ENCODE peak calls at places on chromosome 16, in five cellular contexts. O is left ventricle myocardium inferior, P is dorsolateral prefrontal cortex, J is heart right ventricle, K is uterus. V is an unnamed sample.

GRCh38 chr16:78407191-78407590 is 307.7 kb downstream of the WWOX start:
- DNase-seq in K (no peak), P (no peak), O (no peak), J (no peak), V (no peak)

GRCh38 chr16:87047221-87048037 is 269.8 kb downstream of the C16orf95 start:
- DNase-seq in J (no peak), K (no peak), P (no peak), O (no peak), V (no peak)

GRCh38 chr16:28538733-28539596 is at the start of gene NUPR1:
- DNase-seq in K (peak; percentile 99), J (peak; percentile 88), P (peak; percentile 45), O (peak; percentile 93), V (peak; percentile 87)

GRCh38 chr16:26877421-26877820 is 189.3 kb upstream of the C16orf82 start:
- DNase-seq in J (no peak), O (no peak), P (no peak), K (no peak), V (no peak)

GRCh38 chr16:2156025-2156848 is 655 bp downstream of the TRAF7 start:
- DNase-seq in P (no peak), O (no peak), K (peak; percentile 40), J (no peak), V (peak; percentile 61)

GRCh38 chr16:9843424-9844013 is 338.7 kb downstream of the GRIN2A start:
- DNase-seq in O (no peak), P (no peak), K (no peak), J (no peak), V (no peak)

GRCh38 chr16:60914334-60914733 is 1121.9 kb downstream of the CDH8 start:
- DNase-seq in O (no peak), J (no peak), P (no peak), K (no peak), V (no peak)

GRCh38 chr16:87765473-87765775 is 362 bp downstream of the KLHDC4 start:
- DNase-seq in K (no peak), P (no peak), J (peak; percentile 19), O (no peak), V (no peak)

GRCh38 chr16:4322121-4323035 is 6.5 kb downstream of the GLIS2 start:
- DNase-seq in J (no peak), K (no peak), P (no peak), O (no peak), V (no peak)

GRCh38 chr16:2186064-2186463 is 10.3 kb downstream of the CASKIN1 start:
- DNase-seq in J (no peak), P (no peak), O (no peak), K (no peak), V (no peak)

GRCh38 chr16:84618428-84619102 is 687 bp upstream of the COTL1 start:
- DNase-seq in O (no peak), J (no peak), P (no peak), K (peak; percentile 59), V (peak; percentile 93)

GRCh38 chr16:67641779-67642708 is 2.9 kb upstream of the CARMIL2 start:
- DNase-seq in K (no peak), J (peak; percentile 81), O (peak; percentile 80), P (peak; percentile 52), V (peak; percentile 52)

GRCh38 chr16:57530104-57530522 is 6.3 kb downstream of the CCDC102A start:
- DNase-seq in K (peak; percentile 61), J (no peak), P (peak; percentile 6), O (peak; percentile 18), V (no peak)

GRCh38 chr16:52526830-52527229 is 20.1 kb downstream of the TOX3 start:
- DNase-seq in J (no peak), P (no peak), K (no peak), O (no peak), V (no peak)

GRCh38 chr16:56910654-56911539 is 21.0 kb upstream of the HERPUD1 start:
- DNase-seq in O (no peak), P (no peak), K (no peak), J (no peak), V (peak; percentile 65)

GRCh38 chr16:67551972-67552371 is 10.4 kb upstream of the CTCF start:
- DNase-seq in J (no peak), P (no peak), O (no peak), K (no peak), V (no peak)

GRCh38 chr16:57061084-57061905 is 31.1 kb upstream of the CPNE2 start:
- DNase-seq in J (peak; percentile 73), O (peak; percentile 76), K (peak; percentile 72), P (no peak), V (peak; percentile 69)

GRCh38 chr16:87417511-87417910 is 25.4 kb downstream of the MAP1LC3B start:
- DNase-seq in P (peak; percentile 20), O (peak; percentile 10), J (no peak), K (no peak), V (no peak)

GRCh38 chr16:81602377-81602776 is 157.8 kb downstream of the CMIP start:
- DNase-seq in K (no peak), P (no peak), O (no peak), J (no peak), V (no peak)

GRCh38 chr16:81601601-81602251 is 157.1 kb downstream of the CMIP start:
- DNase-seq in J (no peak), P (no peak), K (no peak), O (no peak), V (no peak)

GRCh38 chr16:81602792-81603191 is 158.2 kb downstream of the CMIP start:
- DNase-seq in O (no peak), P (no peak), K (no peak), J (no peak), V (no peak)

GRCh38 chr16:81600275-81600674 is 155.7 kb downstream of the CMIP start:
- DNase-seq in J (no peak), P (no peak), O (no peak), K (no peak), V (peak; percentile 61)

GRCh38 chr16:81601008-81601428 is 156.4 kb downstream of the CMIP start:
- DNase-seq in K (no peak), O (no peak), P (no peak), J (no peak), V (peak; percentile 97)
- H3K27ac ChIP-seq in K (peak overlapping the region; percentile 52), O (no peak overlapping the region), P (no peak overlapping the region), J (peak overlapping the region; percentile 20), V (peak overlapping the region; percentile 93)

GRCh38 chr16:54446639-54447038 is 160.1 kb upstream of the IRX3 start:
- DNase-seq in J (peak; percentile 56), K (no peak), P (no peak), O (peak; percentile 61), V (peak; percentile 77)
- H3K27ac ChIP-seq in J (peak overlapping the region; percentile 27), K (no peak overlapping the region), P (no peak overlapping the region), O (peak overlapping the region; percentile 83), V (no peak overlapping the region)

DNA sequence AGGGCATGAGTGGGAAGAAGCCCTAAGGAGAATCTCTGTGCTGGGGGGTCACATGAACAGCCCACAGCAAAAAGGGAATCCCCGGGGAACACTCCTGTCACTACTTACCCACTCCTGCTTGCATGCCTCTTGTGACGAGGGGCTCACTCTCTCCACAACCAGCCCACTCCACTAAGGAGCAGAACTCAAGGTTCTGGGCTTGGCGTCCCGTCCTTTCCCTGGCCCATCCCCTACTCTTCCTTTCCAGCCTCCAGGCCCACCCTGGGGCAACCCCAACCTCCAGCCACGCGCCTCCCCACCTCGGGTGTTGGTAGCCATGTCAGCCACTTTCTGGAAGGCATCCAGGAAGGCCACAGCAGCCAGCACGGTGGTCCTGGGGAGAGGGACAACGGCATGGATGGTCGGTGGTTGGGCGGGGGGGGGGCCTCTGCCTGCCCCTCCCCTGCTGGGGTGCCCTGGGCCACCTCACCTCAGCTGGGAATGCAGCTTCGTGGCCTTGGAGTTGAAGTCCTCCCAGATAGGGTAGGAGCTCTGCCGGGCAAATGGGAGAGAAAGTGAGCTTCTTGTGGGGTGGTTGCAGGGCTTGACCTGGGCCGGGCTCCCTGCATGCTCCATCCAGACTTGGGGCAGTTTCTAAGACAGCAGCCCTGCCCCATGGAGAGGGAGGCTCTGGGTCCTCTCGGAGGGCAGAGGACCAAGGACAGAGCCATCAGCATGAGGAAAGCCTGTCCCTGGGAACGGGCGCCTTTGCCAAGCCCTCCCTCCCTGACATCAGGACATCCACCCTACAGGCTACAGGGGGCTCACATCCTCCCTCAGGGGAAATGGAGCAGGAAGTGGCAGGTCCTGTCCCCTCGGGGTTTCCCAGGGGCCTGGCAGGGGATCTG is 5.1 kb downstream of the MTSS2 start:
- DNase-seq in J (peak; percentile 39), K (peak; percentile 17), O (peak; percentile 28), P (no peak), V (no peak)
- H3K27ac ChIP-seq in J (peak overlapping the region; percentile 5), K (peak overlapping the region; percentile 97), O (peak overlapping the region; percentile 93), P (peak overlapping the region; percentile 92), V (no peak overlapping the region)

GRCh38 chr16:75952124-75952523 is 225.8 kb upstream of the CPHXL start:
- DNase-seq in J (no peak), K (no peak), O (no peak), P (no peak), V (no peak)

GRCh38 chr16:75947626-75948239 is 221.4 kb upstream of the CPHXL start:
- DNase-seq in P (no peak), O (no peak), J (no peak), K (no peak), V (no peak)

GRCh38 chr16:75946058-75946457 is 219.8 kb upstream of the CPHXL start:
- DNase-seq in P (no peak), O (no peak), J (no peak), K (no peak), V (no peak)

GRCh38 chr16:75948886-75949285 is 222.6 kb upstream of the CPHXL start:
- DNase-seq in O (no peak), J (no peak), P (no peak), K (no peak), V (no peak)

DNA sequence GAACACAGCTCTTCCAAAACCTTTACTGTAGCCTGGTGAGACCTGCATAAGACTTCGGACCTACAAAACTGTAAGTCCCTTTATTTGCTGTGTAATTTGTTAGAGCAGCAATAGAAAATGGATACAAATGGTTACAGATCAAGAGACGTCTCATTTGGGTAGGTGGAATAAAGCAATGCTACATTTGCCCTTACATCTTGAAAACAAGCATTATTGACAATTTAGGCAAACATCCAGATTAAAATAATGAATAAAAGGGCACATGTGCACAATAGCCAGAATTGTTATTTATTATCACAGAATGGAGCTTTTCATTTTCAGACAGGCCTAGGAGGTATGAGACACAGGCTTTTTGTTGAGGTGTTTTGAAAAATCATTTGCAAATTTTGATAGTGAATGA is 222.2 kb upstream of the CPHXL start:
- DNase-seq in P (no peak), K (no peak), O (no peak), J (no peak), V (no peak)
- H3K27ac ChIP-seq in P (peak overlapping the region; percentile 84), K (no peak overlapping the region), O (no peak overlapping the region), J (no peak overlapping the region), V (no peak overlapping the region)

V was measured in mammary epithelial cell.